ENCODE peak calls at places on chromosomes 5 and 9, in four cellular contexts. P is K562, L is H1, M is GM12878. F is an unnamed sample.

GRCh38 chr5:37657046-37657445 is 182.8 kb downstream of the GDNF start:
- DNase-seq in P (no peak), M (no peak), L (no peak), F (no peak)

GRCh38 chr9:136385015-136385414 is 11.5 kb upstream of the CARD9 start:
- DNase-seq in M (no peak), L (no peak), P (no peak), F (no peak)

GRCh38 chr5:14945021-14945420 is 73.4 kb upstream of the ANKH start:
- DNase-seq in M (no peak), P (no peak), L (no peak), F (no peak)

GRCh38 chr5:33939863-33940262 is 3.7 kb downstream of the RXFP3 start:
- DNase-seq in P (no peak), L (no peak), M (no peak), F (no peak)

GRCh38 chr5:61824396-61824795 is 481.6 kb upstream of the KIF2A start:
- DNase-seq in L (no peak), M (no peak), P (no peak), F (no peak)

GRCh38 chr5:117089001-117089400 is 514.4 kb upstream of the SEMA6A start:
- DNase-seq in M (no peak), P (no peak), L (no peak), F (no peak)

GRCh38 chr9:88950341-88951141 is 40.7 kb upstream of the S1PR3 start:
- DNase-seq in M (no peak), P (peak; percentile 8), L (no peak), F (peak; percentile 20)

GRCh38 chr5:168585119-168585912 is 6.1 kb upstream of the PANK3 start:
- DNase-seq in P (no peak), M (peak; percentile 56), L (no peak), F (no peak)

GRCh38 chr9:100352727-100353505 is at the start of gene TEX10:
- DNase-seq in M (peak; percentile 57), L (peak; percentile 97), P (peak; percentile 98), F (peak; percentile 75)

GRCh38 chr9:133969681-133970580 is 22.2 kb downstream of the VAV2 start:
- DNase-seq in P (no peak), M (no peak), L (no peak), F (no peak)

GRCh38 chr9:5631021-5631420 is 2.1 kb downstream of the RIC1 start:
- DNase-seq in P (no peak), L (no peak), M (no peak), F (peak; percentile 23)

GRCh38 chr5:179217356-179217755 is 127.9 kb downstream of the ADAMTS2 start:
- DNase-seq in M (no peak), L (no peak), P (no peak), F (no peak)

GRCh38 chr5:132821791-132822190 is 8.7 kb downstream of the SHROOM1 start:
- DNase-seq in L (no peak), M (no peak), P (no peak), F (peak; percentile 69)

GRCh38 chr9:16824545-16825041 is 45.9 kb downstream of the BNC2 start:
- DNase-seq in P (no peak), L (no peak), M (no peak), F (no peak)

GRCh38 chr9:115359011-115359780 is 241.2 kb upstream of the TNC start:
- DNase-seq in P (no peak), L (no peak), M (no peak), F (no peak)

GRCh38 chr9:113484258-113484730 is 20.8 kb downstream of the RGS3 start:
- DNase-seq in L (no peak), P (no peak), M (no peak), F (peak; percentile 51)

GRCh38 chr5:176772271-176773210 is 37.8 kb upstream of the UNC5A start:
- DNase-seq in P (no peak), L (peak; percentile 33), M (no peak), F (no peak)

GRCh38 chr5:89313804-89314588 is 431.0 kb upstream of the MEF2C start:
- DNase-seq in L (no peak), M (peak; percentile 99), P (peak; percentile 61), F (no peak)

GRCh38 chr5:119862654-119863053 is 233.3 kb downstream of the FAM170A start:
- DNase-seq in M (no peak), P (no peak), L (no peak), F (no peak)

GRCh38 chr9:109101202-109101595 is 18.5 kb downstream of the TMEM245 start:
- DNase-seq in P (no peak), M (no peak), L (no peak), F (no peak)

GRCh38 chr9:28051559-28051958 is 478.3 kb upstream of the C9orf72 start:
- DNase-seq in L (no peak), P (no peak), M (no peak), F (no peak)

GRCh38 chr9:70031141-70031545 is 12.5 kb upstream of the MAMDC2 start:
- DNase-seq in M (no peak), L (no peak), P (no peak), F (no peak)

GRCh38 chr5:58871648-58872242 is 288.9 kb downstream of the RAB3C start:
- DNase-seq in P (peak; percentile 11), L (no peak), M (no peak), F (peak; percentile 24)

GRCh38 chr5:115816226-115817042 is at the start of gene CDO1:
- DNase-seq in P (no peak), L (peak; percentile 84), M (no peak), F (no peak)

GRCh38 chr5:141876628-141877477 is 1.4 kb downstream of the PCDH1 start:
- DNase-seq in P (no peak), L (peak; percentile 74), M (no peak), F (no peak)

GRCh38 chr5:176788931-176789872 is 21.2 kb upstream of the UNC5A start:
- DNase-seq in L (no peak), P (no peak), M (no peak), F (no peak)

GRCh38 chr5:74424162-74424868 is 216.2 kb downstream of the ENC1 start:
- DNase-seq in L (no peak), M (no peak), P (no peak), F (peak; percentile 75)

GRCh38 chr9:106286249-106286648 is 576.7 kb upstream of the ZNF462 start:
- DNase-seq in L (no peak), P (no peak), M (no peak), F (no peak)

GRCh38 chr5:65867509-65868195 is 58.7 kb upstream of the ERBIN start:
- DNase-seq in M (no peak), L (no peak), P (no peak), F (peak; percentile 58)

GRCh38 chr5:153559926-153560325 is 69.5 kb downstream of the GRIA1 start:
- DNase-seq in L (no peak), M (no peak), P (no peak), F (no peak)

GRCh38 chr5:153565822-153566221 is 75.4 kb downstream of the GRIA1 start:
- DNase-seq in L (no peak), P (no peak), M (no peak), F (no peak)

GRCh38 chr5:153562189-153562588 is 71.7 kb downstream of the GRIA1 start:
- DNase-seq in P (no peak), L (no peak), M (no peak), F (no peak)
- TF ChIP-seq HDAC6 in P (no peak), L (no peak), M (no peak), F (no peak)

GRCh38 chr5:55934117-55934613 is 60.6 kb downstream of the IL6ST start:
- DNase-seq in P (no peak), L (no peak), M (no peak), F (peak; percentile 100)

GRCh38 chr5:55934720-55935119 is 60.0 kb downstream of the IL6ST start:
- DNase-seq in P (no peak), L (no peak), M (no peak), F (no peak)

GRCh38 chr5:55932700-55933099 is 62.1 kb downstream of the IL6ST start:
- DNase-seq in P (no peak), M (no peak), L (no peak), F (no peak)

GRCh38 chr5:55935371-55935770 is 59.4 kb downstream of the IL6ST start:
- DNase-seq in L (no peak), M (no peak), P (no peak), F (no peak)

GRCh38 chr5:55933377-55934116 is 61.2 kb downstream of the IL6ST start:
- DNase-seq in L (no peak), P (no peak), M (no peak), F (no peak)
- TF ChIP-seq HDAC6 in L (no peak), P (no peak), M (no peak), F (no peak)

GRCh38 chr5:145752534-145752933 is 82.6 kb downstream of the PRELID2 start:
- DNase-seq in M (no peak), P (no peak), L (no peak), F (no peak)

GRCh38 chr5:145750194-145750593 is 84.9 kb downstream of the PRELID2 start:
- DNase-seq in P (no peak), L (no peak), M (no peak), F (no peak)

DNA sequence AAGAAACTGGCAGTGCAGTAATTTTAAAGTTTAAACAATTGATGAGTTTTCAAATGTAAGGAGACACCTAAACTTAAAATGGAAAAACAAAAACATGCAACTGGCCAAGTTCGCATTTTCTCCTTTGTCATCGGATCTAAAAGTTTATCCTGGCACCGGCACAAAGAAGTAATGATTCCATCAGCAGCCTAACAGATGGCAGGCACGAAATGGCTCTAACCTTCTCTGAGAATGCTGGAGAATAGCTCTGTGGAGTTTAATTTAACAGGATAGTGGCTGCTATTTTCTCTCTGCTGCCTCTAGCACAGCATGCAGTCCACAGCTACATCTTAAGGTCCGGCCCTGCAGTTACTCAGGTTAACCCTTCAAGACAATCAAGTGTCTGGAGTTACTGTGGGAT is 82.2 kb downstream of the PRELID2 start:
- DNase-seq in M (no peak), P (no peak), L (no peak), F (no peak)
- TF ChIP-seq HDAC6 in M (no peak), P (no peak), L (no peak), F (no peak)

GRCh38 chr9:79578891-79579290 is 7.1 kb downstream of the TLE4 start:
- DNase-seq in M (no peak), P (no peak), L (no peak), F (no peak)
- TF ChIP-seq HDAC6 in M (no peak), P (no peak), L (no peak), F (no peak)

GRCh38 chr5:109743041-109743531 is 53.4 kb downstream of the MAN2A1 start:
- DNase-seq in L (no peak), P (peak; percentile 22), M (no peak), F (no peak)

GRCh38 chr5:109744261-109744660 is 54.5 kb downstream of the MAN2A1 start:
- DNase-seq in P (no peak), M (no peak), L (no peak), F (no peak)

GRCh38 chr5:109740329-109740728 is 50.6 kb downstream of the MAN2A1 start:
- DNase-seq in M (peak; percentile 32), L (no peak), P (no peak), F (no peak)

GRCh38 chr5:109741390-109741789 is 51.7 kb downstream of the MAN2A1 start:
- DNase-seq in L (no peak), M (no peak), P (no peak), F (no peak)

DNA sequence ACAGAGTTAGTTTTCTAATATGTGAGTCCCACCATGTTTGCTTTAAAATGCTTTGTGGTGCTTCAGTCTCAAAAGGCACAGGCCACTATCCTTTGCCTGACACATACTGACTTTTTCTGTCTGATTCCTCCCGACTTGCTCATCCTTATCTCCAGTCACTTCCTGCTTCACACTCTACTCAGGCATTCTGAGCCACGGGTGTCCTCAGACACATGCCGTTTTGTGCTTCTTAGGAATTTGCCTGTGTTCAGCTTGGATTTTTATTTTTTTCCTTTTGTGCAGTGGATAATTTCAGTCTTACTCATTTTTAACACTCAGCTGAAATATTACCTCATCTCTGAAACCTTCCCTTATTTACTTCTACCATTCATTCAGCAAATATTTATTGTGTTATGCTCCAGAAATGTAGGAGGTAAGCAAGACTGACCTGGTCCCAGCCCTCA is 54.1 kb downstream of the MAN2A1 start:
- DNase-seq in P (peak; percentile 69), M (no peak), L (no peak), F (peak; percentile 6)
- TF ChIP-seq HDAC6 in P (no peak), M (no peak), L (no peak), F (no peak)

F was measured in HepG2.